ENCODE peak calls at places on chromosomes 11 and 22, in five cellular contexts. U is IMR-90; B is NCI-H1417; Y is G401; V is activated CD8-positive, alpha-beta memory T cell treated with anti-CD3 and anti-CD28 coated beads for 1 hour. N is an unnamed sample.

GRCh38 chr22:35648066-35649025 is at the start of gene APOL6:
- DNase-seq in U (peak), Y (peak), B (no peak), V (no peak), N (peak)

GRCh38 chr11:128669491-128669890 is 24.4 kb upstream of the FLI1 start:
- DNase-seq in Y (no peak), U (peak), B (no peak), V (no peak), N (no peak)

GRCh38 chr22:27358096-27358870 is 443.3 kb downstream of the MN1 start:
- DNase-seq in U (no peak), B (peak), Y (no peak), V (no peak), N (no peak)

GRCh38 chr11:91591021-91591420 is 633.6 kb upstream of the FAT3 start:
- DNase-seq in U (no peak), Y (no peak), V (no peak), B (no peak), N (no peak)

GRCh38 chr11:74035264-74035663 is 26.4 kb upstream of the UCP3 start:
- DNase-seq in B (no peak), V (no peak), U (peak), Y (no peak), N (no peak)

GRCh38 chr11:45110562-45110961 is 35.9 kb upstream of the PRDM11 start:
- DNase-seq in V (no peak), B (peak), U (peak), Y (peak), N (peak)

GRCh38 chr11:47109051-47109791 is 67.5 kb downstream of the ARFGAP2 start:
- DNase-seq in V (no peak), U (no peak), B (no peak), Y (peak), N (no peak)

GRCh38 chr22:39344046-39344390 is 5.8 kb upstream of the SYNGR1 start:
- DNase-seq in Y (peak), U (no peak), B (no peak), V (no peak), N (no peak)

GRCh38 chr11:114366331-114367243 is 33.7 kb downstream of the C11orf71 start:
- DNase-seq in V (no peak), Y (no peak), B (no peak), U (peak), N (no peak)

GRCh38 chr22:33255781-33256180 is 197.6 kb upstream of the SYN3 start:
- DNase-seq in V (no peak), U (no peak), B (no peak), Y (no peak), N (peak)

GRCh38 chr11:122267602-122268001 is 151.6 kb upstream of the BLID start:
- DNase-seq in B (no peak), V (no peak), U (peak), Y (no peak), N (no peak)

GRCh38 chr11:94521684-94522083 is 9.4 kb downstream of the C11orf97 start:
- DNase-seq in U (no peak), V (no peak), Y (peak), B (no peak), N (no peak)

GRCh38 chr11:16956538-16957153 is 57.6 kb downstream of the PLEKHA7 start:
- DNase-seq in Y (no peak), U (no peak), B (no peak), V (no peak), N (no peak)

GRCh38 chr11:14499178-14499559 is 442 bp downstream of the COPB1 start:
- DNase-seq in V (peak), B (peak), Y (peak), U (peak), N (peak)

GRCh38 chr22:24474221-24474620 is 20.9 kb upstream of the UPB1 start:
- DNase-seq in B (no peak), U (peak), Y (peak), V (no peak), N (no peak)

GRCh38 chr11:73327812-73328364 is 19.8 kb downstream of the ARHGEF17 start:
- DNase-seq in U (no peak), B (no peak), Y (no peak), V (no peak), N (no peak)

GRCh38 chr11:13661074-13661623 is 7.3 kb upstream of the FAR1 start:
- DNase-seq in U (no peak), Y (no peak), B (no peak), V (no peak), N (no peak)

GRCh38 chr11:120413480-120413879 is 77.3 kb downstream of the ARHGEF12 start:
- DNase-seq in Y (no peak), U (peak), B (no peak), V (no peak), N (no peak)

GRCh38 chr11:75182652-75183051 is 31.7 kb downstream of the SLCO2B1 start:
- DNase-seq in Y (no peak), U (no peak), B (no peak), V (no peak), N (no peak)

N was measured in retina.